ENCODE peak calls at places on chromosomes 3 and 15, in four cellular contexts. X, L, R and Z are unnamed samples.
A peak's percentile ranks its signal among the peaks of the same experiment; 100 is the strongest.

GRCh38 chr3:115164374-115165221 is 17.5 kb upstream of the ZBTB20 start:
- DNase-seq in X (no peak), L (no peak), R (no peak), Z (no peak)

GRCh38 chr3:80227216-80227615 is 459.4 kb upstream of the ROBO1 start:
- DNase-seq in X (peak; percentile 13), L (no peak), R (no peak), Z (no peak)

GRCh38 chr15:89103481-89104171 is 15.4 kb downstream of the ABHD2 start:
- DNase-seq in X (no peak), L (no peak), R (no peak), Z (no peak)

GRCh38 chr3:122945230-122945629 is 82.3 kb downstream of the SEMA5B start:
- DNase-seq in X (no peak), L (no peak), R (no peak), Z (no peak)

GRCh38 chr3:149407898-149408297 is 30.4 kb upstream of the TM4SF1 start:
- DNase-seq in X (peak; percentile 65), L (no peak), R (no peak), Z (no peak)

GRCh38 chr15:51649659-51650521 is 27.3 kb upstream of the DMXL2 start:
- DNase-seq in X (peak; percentile 79), L (peak; percentile 47), R (no peak), Z (peak; percentile 63)

GRCh38 chr3:132637590-132637989 is 22.0 kb downstream of the ACAD11 start:
- DNase-seq in X (peak; percentile 49), L (no peak), R (no peak), Z (no peak)

GRCh38 chr3:123525433-123525832 is 59.4 kb downstream of the HACD2 start:
- DNase-seq in X (no peak), L (no peak), R (no peak), Z (no peak)

GRCh38 chr3:13133011-13133410 is 59.8 kb upstream of the IQSEC1 start:
- DNase-seq in X (no peak), L (no peak), R (no peak), Z (no peak)

GRCh38 chr3:140089403-140090072 is 154.6 kb downstream of the CLSTN2 start:
- DNase-seq in X (no peak), L (no peak), R (no peak), Z (no peak)

GRCh38 chr15:92954578-92954977 is 54.5 kb downstream of the CHD2 start:
- DNase-seq in X (no peak), L (peak; percentile 32), R (no peak), Z (no peak)

GRCh38 chr15:92959219-92959618 is 59.1 kb downstream of the CHD2 start:
- DNase-seq in X (no peak), L (no peak), R (no peak), Z (no peak)

GRCh38 chr15:92955706-92956105 is 55.6 kb downstream of the CHD2 start:
- DNase-seq in X (no peak), L (no peak), R (no peak), Z (no peak)

GRCh38 chr15:92960996-92961681 is 61.0 kb downstream of the CHD2 start:
- DNase-seq in X (peak; percentile 73), L (no peak), R (no peak), Z (no peak)

GRCh38 chr15:92958105-92958504 is 58.0 kb downstream of the CHD2 start:
- DNase-seq in X (peak; percentile 39), L (no peak), R (no peak), Z (no peak)
- TF ChIP-seq CHD1 in X (no peak), L (no peak), R (no peak), Z (no peak)

GRCh38 chr15:94412979-94413741 is 181.8 kb downstream of the MCTP2 start:
- DNase-seq in X (peak; percentile 25), L (no peak), R (no peak), Z (no peak)
- TF ChIP-seq CHD1 in X (no peak), L (no peak), R (no peak), Z (no peak)

DNA sequence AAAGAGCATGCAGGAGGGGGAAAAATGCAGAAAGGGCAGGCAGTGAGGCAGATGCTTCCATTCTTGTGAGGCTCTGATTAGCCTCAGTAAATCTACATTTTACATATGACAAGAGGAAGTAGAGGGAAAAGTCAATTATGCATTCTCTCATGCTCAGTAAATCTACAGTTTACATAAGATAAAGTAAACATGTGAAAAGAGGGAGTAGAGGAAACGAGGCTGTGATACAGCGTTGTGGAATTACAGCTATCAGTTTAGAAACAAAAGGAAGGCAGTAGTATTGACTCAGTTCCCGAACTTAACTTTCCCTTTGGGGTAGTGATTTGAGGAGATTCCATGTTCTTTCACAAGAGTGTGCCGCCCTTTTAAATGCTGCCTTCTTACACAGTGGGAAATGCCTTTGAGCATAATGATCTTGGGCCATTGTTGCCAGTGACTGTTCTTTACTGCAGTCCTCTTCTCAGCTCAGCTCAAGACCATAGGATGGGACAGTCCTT is 39.3 kb downstream of the OSTN start:
- DNase-seq in X (peak; percentile 89), L (no peak), R (no peak), Z (no peak)
- TF ChIP-seq CHD1 in X (no peak), L (no peak), R (no peak), Z (no peak)

GRCh38 chr15:80591938-80592825 is 102.9 kb upstream of the ABHD17C start:
- DNase-seq in X (no peak), L (no peak), R (no peak), Z (no peak)
- TF ChIP-seq CHD1 in X (no peak), L (no peak), R (no peak), Z (no peak)

GRCh38 chr3:133979553-133979952 is 50.2 kb downstream of the SLCO2A1 start:
- DNase-seq in X (no peak), L (no peak), R (no peak), Z (no peak)
- TF ChIP-seq CHD1 in X (no peak), L (no peak), R (no peak), Z (no peak)

DNA sequence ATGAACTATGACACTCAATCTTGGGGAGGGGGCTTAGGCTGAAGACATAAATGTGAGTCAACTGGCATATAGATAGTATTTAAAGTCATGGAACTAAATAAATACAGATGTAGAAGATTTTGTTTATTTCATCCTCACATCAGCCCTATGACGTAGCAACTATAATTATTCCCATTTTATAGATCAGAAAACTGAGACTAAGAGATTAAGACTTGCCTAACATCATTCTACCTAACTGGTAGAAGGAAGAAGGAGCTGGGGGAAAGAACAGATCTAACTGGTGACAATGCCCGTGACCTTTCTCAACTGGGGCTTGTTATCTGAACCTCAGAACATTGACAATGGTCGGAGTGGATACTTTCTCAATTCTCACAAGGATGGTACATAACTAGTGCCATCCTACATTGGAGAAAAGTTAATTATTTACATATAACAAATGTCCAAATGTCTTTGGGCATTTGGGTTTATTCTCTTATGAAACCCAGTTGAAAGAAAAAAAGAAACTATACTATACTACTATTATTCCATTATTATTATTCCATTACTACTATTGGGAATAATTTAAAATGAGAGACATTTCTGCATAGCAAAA is 10.4 kb downstream of the HERC1 start:
- DNase-seq in X (no peak), L (no peak), R (no peak), Z (no peak)
- TF ChIP-seq CHD1 in X (no peak), L (no peak), R (no peak), Z (no peak)

GRCh38 chr3:195692781-195693427 is 27.9 kb upstream of the MUC20 start:
- DNase-seq in X (peak; percentile 52), L (no peak), R (no peak), Z (no peak)
- TF ChIP-seq CHD1 in X (no peak), L (no peak), R (no peak), Z (no peak)

GRCh38 chr3:128761392-128761791 is 35.4 kb downstream of the RAB7A start:
- DNase-seq in X (no peak), L (no peak), R (no peak), Z (no peak)
- TF ChIP-seq CHD1 in X (no peak), L (no peak), R (no peak), Z (no peak)

GRCh38 chr3:141901914-141902313 is 25.5 kb downstream of the ATP1B3 start:
- DNase-seq in X (no peak), L (no peak), R (no peak), Z (no peak)
- TF ChIP-seq CHD1 in X (no peak), L (no peak), R (no peak), Z (no peak)

GRCh38 chr15:80405554-80405850 is 1.3 kb downstream of the ARNT2 start:
- DNase-seq in X (no peak), L (no peak), R (no peak), Z (no peak)

GRCh38 chr15:80404057-80404718 is at the start of gene ARNT2:
- DNase-seq in X (peak; percentile 25), L (no peak), R (peak; percentile 73), Z (no peak)

GRCh38 chr15:80403712-80404056 is 498 bp upstream of the ARNT2 start:
- DNase-seq in X (no peak), L (no peak), R (peak; percentile 71), Z (no peak)

GRCh38 chr15:80405970-80406369 is 1.8 kb downstream of the ARNT2 start:
- DNase-seq in X (no peak), L (no peak), R (no peak), Z (no peak)

DNA sequence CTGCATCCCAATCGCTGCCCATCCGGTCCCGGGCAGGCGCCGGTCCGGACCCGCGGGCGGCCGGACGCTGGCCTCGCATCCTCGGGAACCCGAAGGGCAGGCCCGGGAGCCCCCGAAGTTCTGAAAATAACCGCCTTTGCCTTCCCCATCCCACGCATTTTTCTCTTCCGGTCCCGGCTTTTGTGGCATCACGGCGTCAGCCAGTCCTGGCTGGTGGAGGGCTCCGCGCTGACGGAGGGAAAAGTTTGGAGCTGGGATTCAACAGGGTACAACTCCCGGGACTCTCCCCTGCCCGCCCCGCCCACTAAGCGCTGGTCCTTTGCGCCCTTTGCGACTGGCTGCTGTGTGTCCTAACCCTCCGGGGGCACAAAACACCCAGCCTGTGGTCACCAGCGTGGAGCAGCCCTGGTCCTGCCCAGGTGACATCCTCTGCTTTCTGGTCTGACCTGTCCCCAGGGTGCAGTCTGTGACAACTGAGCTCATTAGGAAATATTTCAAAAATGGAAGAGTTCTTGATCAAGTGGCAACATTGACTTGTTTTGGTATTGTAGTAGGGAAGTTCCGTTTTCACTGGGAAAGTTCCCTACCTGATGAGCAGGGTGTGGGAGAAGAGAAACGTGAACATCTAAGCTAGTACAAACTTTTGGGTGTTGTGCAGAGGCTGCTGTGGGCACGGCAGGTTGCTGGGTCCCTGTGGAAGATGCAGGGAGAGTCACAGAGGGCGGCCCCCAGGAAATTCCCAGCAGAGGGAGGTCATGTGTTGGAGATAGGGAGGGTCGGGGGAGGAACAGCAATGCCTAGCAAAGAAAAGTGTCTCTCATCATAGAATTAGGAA is 754 bp downstream of the ARNT2 start:
- DNase-seq in X (peak; percentile 35), L (no peak), R (peak; percentile 71), Z (no peak)
- TF ChIP-seq CHD1 in X (no peak), L (no peak), R (no peak), Z (no peak)